ENCODE peak calls at places on chromosomes 13 and 19, in four cellular contexts. O is skeletal muscle cell, L is endothelial cell, J is putamen. T is an unnamed sample.

GRCh38 chr13:70128098-70128497 is 19.8 kb upstream of the KLHL1 start:
- DNase-seq in O (no peak), L (no peak), J (no peak), T (no peak)

GRCh38 chr13:75550159-75550567 is 572 bp downstream of the UCHL3 start:
- DNase-seq in O (peak; percentile 52), L (peak; percentile 4), J (peak; percentile 16), T (peak; percentile 57)

GRCh38 chr19:50233308-50233910 is 30.0 kb downstream of the MYH14 start:
- DNase-seq in O (no peak), L (no peak), J (no peak), T (no peak)

GRCh38 chr13:74835579-74835978 is 646.4 kb downstream of the TBC1D4 start:
- DNase-seq in O (no peak), L (no peak), J (no peak), T (no peak)

GRCh38 chr13:24271611-24272451 is 37.5 kb upstream of the C1QTNF9 start:
- DNase-seq in O (peak; percentile 45), L (no peak), J (peak; percentile 87), T (peak; percentile 90)

GRCh38 chr19:57934820-57935665 is at the start of gene ZNF418:
- DNase-seq in O (peak; percentile 55), L (peak; percentile 65), J (peak; percentile 89), T (peak; percentile 62)

GRCh38 chr13:73365681-73366080 is 306.9 kb downstream of the KLF5 start:
- DNase-seq in O (no peak), L (no peak), J (no peak), T (no peak)

GRCh38 chr13:51291341-51291740 is 48.1 kb upstream of the SERPINE3 start:
- DNase-seq in O (no peak), L (no peak), J (no peak), T (no peak)

GRCh38 chr19:11692127-11692790 is 46.5 kb downstream of the ZNF823 start:
- DNase-seq in O (no peak), L (no peak), J (no peak), T (no peak)

GRCh38 chr19:15666186-15666585 is 6.7 kb upstream of the CYP4F12 start:
- DNase-seq in O (no peak), L (no peak), J (no peak), T (no peak)

GRCh38 chr13:26051231-26052135 is at the start of gene SHISA2:
- DNase-seq in O (no peak), L (peak; percentile 45), J (peak; percentile 62), T (peak; percentile 10)

GRCh38 chr19:47765522-47766358 is 12.8 kb upstream of the SELENOW start:
- DNase-seq in O (no peak), L (peak; percentile 81), J (no peak), T (no peak)

GRCh38 chr19:55474269-55475265 is 1.9 kb upstream of the ZNF628 start:
- DNase-seq in O (no peak), L (no peak), J (no peak), T (no peak)

GRCh38 chr13:104750377-104750776 is 1684.2 kb upstream of the SLC10A2 start:
- DNase-seq in O (peak; percentile 17), L (no peak), J (no peak), T (no peak)

GRCh38 chr13:78540424-78540823 is 62.9 kb downstream of the POU4F1 start:
- DNase-seq in O (no peak), L (no peak), J (no peak), T (no peak)

GRCh38 chr19:5943623-5944022 is 29.6 kb downstream of the CAPS start:
- DNase-seq in O (peak; percentile 72), L (no peak), J (no peak), T (no peak)

GRCh38 chr19:47035127-47035494 is 13.3 kb downstream of the TMEM160 start:
- DNase-seq in O (no peak), L (no peak), J (no peak), T (no peak)

GRCh38 chr13:111893071-111893606 is 173.8 kb upstream of the SOX1 start:
- DNase-seq in O (no peak), L (peak; percentile 79), J (no peak), T (no peak)

GRCh38 chr13:84098273-84098672 is 216.0 kb upstream of the SLITRK1 start:
- DNase-seq in O (no peak), L (no peak), J (no peak), T (no peak)

GRCh38 chr19:48780684-48781391 is 25.5 kb downstream of the FGF21 start:
- DNase-seq in O (no peak), L (no peak), J (no peak), T (peak; percentile 79)

GRCh38 chr19:38653028-38653571 is 5.7 kb downstream of the ACTN4 start:
- DNase-seq in O (no peak), L (no peak), J (no peak), T (no peak)

GRCh38 chr19:40689339-40690049 is 957 bp downstream of the NUMBL start:
- DNase-seq in O (no peak), L (no peak), J (no peak), T (no peak)

GRCh38 chr13:46795321-46795720 is 1.6 kb downstream of the ESD start:
- DNase-seq in O (no peak), L (no peak), J (no peak), T (no peak)

GRCh38 chr19:12000152-12000981 is 35.1 kb downstream of the ZNF433 start:
- DNase-seq in O (no peak), L (no peak), J (no peak), T (no peak)

GRCh38 chr19:20066861-20067260 is 10.9 kb upstream of the ZNF90 start:
- DNase-seq in O (no peak), L (no peak), J (no peak), T (no peak)

GRCh38 chr19:44303976-44304568 is 753 bp downstream of the ZNF235 start:
- DNase-seq in O (peak; percentile 1), L (peak; percentile 15), J (no peak), T (peak; percentile 37)

GRCh38 chr13:28636677-28637317 is 22.1 kb upstream of the POMP start:
- DNase-seq in O (peak; percentile 65), L (peak; percentile 69), J (no peak), T (peak; percentile 80)

GRCh38 chr13:19586904-19587634 is 25.7 kb upstream of the TPTE2 start:
- DNase-seq in O (no peak), L (no peak), J (no peak), T (no peak)

GRCh38 chr19:40466219-40467006 is at the start of gene SPTBN4:
- DNase-seq in O (no peak), L (no peak), J (peak; percentile 75), T (peak; percentile 62)

GRCh38 chr19:18496167-18496979 is 25.5 kb downstream of the ELL start:
- DNase-seq in O (no peak), L (no peak), J (no peak), T (no peak)

GRCh38 chr19:42143341-42144234 is 11.3 kb upstream of the POU2F2 start:
- DNase-seq in O (no peak), L (peak; percentile 80), J (no peak), T (no peak)

GRCh38 chr19:5259750-5260149 is 80.9 kb downstream of the PTPRS start:
- DNase-seq in O (no peak), L (no peak), J (no peak), T (no peak)

GRCh38 chr13:102132896-102133295 is 269.0 kb downstream of the FGF14 start:
- DNase-seq in O (no peak), L (no peak), J (no peak), T (no peak)

GRCh38 chr13:99214232-99214631 is 13.6 kb downstream of the UBAC2 start:
- DNase-seq in O (no peak), L (no peak), J (no peak), T (no peak)

GRCh38 chr13:74732736-74733135 is 598.5 kb upstream of the KLF12 start:
- DNase-seq in O (no peak), L (no peak), J (no peak), T (no peak)

GRCh38 chr19:47225746-47226425 is 5.1 kb downstream of the BBC3 start:
- DNase-seq in O (peak; percentile 49), L (peak; percentile 89), J (peak; percentile 87), T (peak; percentile 87)

T was measured in adrenal gland.